ENCODE peak calls at places on chromosomes 4 and X, in eight cellular contexts. F is ovary, R is body of pancreas, O is sigmoid colon, C is uterus, B is right lobe of liver, Y is thoracic aorta, K is left lung. J is an unnamed sample.

GRCh38 chr4:24103434-24104168 is 213.8 kb upstream of the PPARGC1A start:
- DNase-seq in F (no peak), R (no peak), O (no peak), C (no peak), B (no peak), Y (no peak), K (no peak), J (no peak)

GRCh38 chrX:139826065-139827044 is 106.5 kb downstream of the ATP11C start:
- DNase-seq in F (no peak), R (no peak), O (no peak), C (no peak), B (no peak), Y (no peak), K (no peak), J (no peak)

GRCh38 chr4:38268108-38268507 is 307.9 kb downstream of the PTTG2 start:
- DNase-seq in F (no peak), R (no peak), O (no peak), C (no peak), B (no peak), Y (no peak), K (no peak), J (no peak)

GRCh38 chr4:143587703-143588102 is 74.2 kb downstream of the SMARCA5 start:
- DNase-seq in F (no peak), R (no peak), O (no peak), C (no peak), B (no peak), Y (no peak), K (no peak), J (peak)

GRCh38 chr4:115851918-115852766 is 738.7 kb upstream of the NDST4 start:
- DNase-seq in F (no peak), R (peak), O (no peak), C (no peak), B (peak), Y (no peak), K (no peak), J (peak)

GRCh38 chrX:49053223-49054072 is 5.4 kb upstream of the CCDC120 start:
- DNase-seq in F (peak), R (peak), O (peak), C (peak), B (no peak), Y (no peak), K (peak), J (peak)

GRCh38 chrX:129115104-129115503 is 408.2 kb downstream of the SMARCA1 start:
- DNase-seq in F (no peak), R (peak), O (no peak), C (no peak), B (no peak), Y (no peak), K (no peak), J (peak)

GRCh38 chrX:94107981-94108380 is 434.0 kb downstream of the FAM133A start:
- DNase-seq in F (no peak), R (no peak), O (no peak), C (no peak), B (no peak), Y (no peak), K (no peak), J (no peak)

GRCh38 chr4:181504846-181505374 is 738.3 kb upstream of the TENM3 start:
- DNase-seq in F (no peak), R (no peak), O (no peak), C (no peak), B (no peak), Y (no peak), K (no peak), J (no peak)

GRCh38 chr4:151524610-151525009 is 115.6 kb downstream of the FHIP1A start:
- DNase-seq in F (no peak), R (no peak), O (no peak), C (no peak), B (no peak), Y (no peak), K (no peak), J (no peak)

GRCh38 chr4:156291317-156291716 is 337.7 kb upstream of the CTSO start:
- DNase-seq in F (no peak), R (no peak), O (no peak), C (no peak), B (no peak), Y (no peak), K (no peak), J (no peak)

GRCh38 chr4:40842318-40842717 is 92.6 kb downstream of the NSUN7 start:
- DNase-seq in F (peak), R (no peak), O (peak), C (no peak), B (no peak), Y (no peak), K (no peak), J (no peak)

GRCh38 chr4:97498875-97499274 is 644.4 kb downstream of the STPG2 start:
- DNase-seq in F (no peak), R (no peak), O (no peak), C (no peak), B (no peak), Y (no peak), K (no peak), J (no peak)

GRCh38 chrX:23008431-23009099 is 8.8 kb downstream of the DDX53 start:
- DNase-seq in F (no peak), R (no peak), O (no peak), C (no peak), B (no peak), Y (no peak), K (no peak), J (no peak)

GRCh38 chr4:57154926-57155325 is 44.7 kb upstream of the IGFBP7 start:
- DNase-seq in F (no peak), R (no peak), O (no peak), C (no peak), B (no peak), Y (no peak), K (no peak), J (no peak)

GRCh38 chr4:108685036-108685686 is 34.8 kb downstream of the OSTC start:
- DNase-seq in F (no peak), R (no peak), O (no peak), C (no peak), B (no peak), Y (no peak), K (no peak), J (no peak)

GRCh38 chr4:82372502-82372873 is 1.3 kb downstream of the HNRNPD start:
- DNase-seq in F (peak), R (peak), O (peak), C (no peak), B (peak), Y (no peak), K (peak), J (peak)

GRCh38 chrX:73401591-73402266 is 45.1 kb upstream of the CDX4 start:
- DNase-seq in F (no peak), R (no peak), O (no peak), C (no peak), B (no peak), Y (no peak), K (no peak), J (peak)

GRCh38 chr4:99921174-99921573 is 25.2 kb downstream of the DNAJB14 start:
- DNase-seq in F (no peak), R (no peak), O (no peak), C (no peak), B (no peak), Y (no peak), K (no peak), J (no peak)

GRCh38 chr4:112735474-112735951 is 98.6 kb downstream of the LARP7 start:
- DNase-seq in F (no peak), R (no peak), O (no peak), C (no peak), B (no peak), Y (no peak), K (no peak), J (no peak)

GRCh38 chrX:136780738-136781137 is at the start of gene ARHGEF6:
- DNase-seq in F (no peak), R (no peak), O (no peak), C (no peak), B (no peak), Y (no peak), K (no peak), J (no peak)

GRCh38 chr4:181148470-181148869 is 1094.7 kb upstream of the TENM3 start:
- DNase-seq in F (no peak), R (no peak), O (no peak), C (no peak), B (no peak), Y (no peak), K (no peak), J (peak)

GRCh38 chrX:113059714-113060113 is 219.1 kb upstream of the AMOT start:
- DNase-seq in F (no peak), R (no peak), O (no peak), C (no peak), B (no peak), Y (no peak), K (no peak), J (no peak)

GRCh38 chr4:126144838-126145237 is 830.1 kb downstream of the FAT4 start:
- DNase-seq in F (no peak), R (no peak), O (no peak), C (no peak), B (no peak), Y (no peak), K (no peak), J (no peak)

GRCh38 chr4:173264960-173265281 is 69.2 kb downstream of the HMGB2 start:
- DNase-seq in F (no peak), R (no peak), O (no peak), C (no peak), B (no peak), Y (no peak), K (no peak), J (no peak)

GRCh38 chr4:141347738-141348524 is 127.2 kb downstream of the ZNF330 start:
- DNase-seq in F (no peak), R (no peak), O (no peak), C (no peak), B (no peak), Y (no peak), K (no peak), J (no peak)
- H3K27ac ChIP-seq in F (no peak), R (no peak), O (peak), C (no peak), B (peak), Y (peak), K (peak), J (no peak)

DNA sequence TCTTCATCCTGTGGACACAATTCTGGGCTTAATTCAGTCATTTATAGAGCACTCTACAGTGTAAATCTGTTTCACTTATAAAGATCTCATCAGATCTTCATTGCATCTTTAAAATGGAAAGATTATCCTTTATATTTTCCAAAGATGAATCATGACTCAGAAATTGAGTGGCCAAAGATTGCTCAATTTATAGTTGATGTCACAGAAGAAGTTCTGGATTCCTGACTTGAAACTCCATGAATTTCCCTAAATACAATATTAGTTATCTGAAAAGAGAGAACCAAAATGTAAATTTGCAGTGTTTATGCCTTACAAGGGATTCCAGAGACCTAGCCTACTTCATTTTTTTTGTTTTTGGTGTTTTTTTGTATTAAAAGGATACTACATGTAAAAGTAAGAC is 183.3 kb downstream of the PCDH7 start:
- DNase-seq in F (no peak), R (no peak), O (no peak), C (no peak), B (no peak), Y (no peak), K (no peak), J (no peak)
- H3K27ac ChIP-seq in F (no peak), R (no peak), O (no peak), C (no peak), B (no peak), Y (peak), K (no peak), J (no peak)

DNA sequence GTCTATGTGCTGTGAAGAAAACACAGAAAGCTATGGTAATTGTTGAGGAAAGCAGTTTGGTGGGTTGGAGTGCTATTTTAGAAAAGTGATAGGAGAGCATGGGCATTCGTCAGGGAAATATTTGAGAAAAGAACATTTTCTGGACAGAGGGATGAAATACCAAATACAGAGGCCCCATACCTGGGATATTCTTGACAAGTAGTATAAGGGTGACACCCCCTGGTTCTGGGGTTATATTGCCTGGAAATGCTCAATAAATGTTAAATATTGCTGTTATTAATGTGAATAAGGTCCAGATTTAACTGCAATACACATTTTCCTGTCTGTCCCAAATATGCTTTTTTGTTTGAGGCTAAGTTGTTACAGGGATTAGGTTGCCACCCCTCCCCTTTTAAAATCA is 42.9 kb downstream of the WWC2 start:
- DNase-seq in F (no peak), R (no peak), O (no peak), C (no peak), B (no peak), Y (no peak), K (no peak), J (no peak)
- H3K27ac ChIP-seq in F (no peak), R (no peak), O (peak), C (no peak), B (no peak), Y (no peak), K (no peak), J (no peak)

DNA sequence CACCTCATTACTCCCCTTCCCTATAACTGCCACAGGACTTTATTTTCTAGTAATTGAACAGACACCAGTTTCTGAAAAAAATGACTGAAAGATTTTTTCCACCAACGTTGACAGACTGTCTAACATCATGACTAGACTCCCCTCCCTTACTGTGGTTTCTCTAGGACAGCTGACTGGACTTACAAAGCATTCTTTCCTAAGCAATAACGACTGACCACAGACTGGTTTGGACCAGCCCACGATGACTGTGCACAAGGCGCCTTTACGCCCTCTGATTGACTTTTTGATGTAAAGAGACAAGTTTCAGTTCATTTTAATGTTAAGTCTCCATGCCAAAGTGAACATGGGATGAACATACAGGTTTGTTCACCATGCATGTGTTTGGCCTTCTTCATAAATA is 50.4 kb upstream of the UGT2B4 start:
- DNase-seq in F (no peak), R (no peak), O (no peak), C (no peak), B (no peak), Y (no peak), K (no peak), J (no peak)
- H3K27ac ChIP-seq in F (no peak), R (no peak), O (no peak), C (no peak), B (peak), Y (no peak), K (no peak), J (no peak)

DNA sequence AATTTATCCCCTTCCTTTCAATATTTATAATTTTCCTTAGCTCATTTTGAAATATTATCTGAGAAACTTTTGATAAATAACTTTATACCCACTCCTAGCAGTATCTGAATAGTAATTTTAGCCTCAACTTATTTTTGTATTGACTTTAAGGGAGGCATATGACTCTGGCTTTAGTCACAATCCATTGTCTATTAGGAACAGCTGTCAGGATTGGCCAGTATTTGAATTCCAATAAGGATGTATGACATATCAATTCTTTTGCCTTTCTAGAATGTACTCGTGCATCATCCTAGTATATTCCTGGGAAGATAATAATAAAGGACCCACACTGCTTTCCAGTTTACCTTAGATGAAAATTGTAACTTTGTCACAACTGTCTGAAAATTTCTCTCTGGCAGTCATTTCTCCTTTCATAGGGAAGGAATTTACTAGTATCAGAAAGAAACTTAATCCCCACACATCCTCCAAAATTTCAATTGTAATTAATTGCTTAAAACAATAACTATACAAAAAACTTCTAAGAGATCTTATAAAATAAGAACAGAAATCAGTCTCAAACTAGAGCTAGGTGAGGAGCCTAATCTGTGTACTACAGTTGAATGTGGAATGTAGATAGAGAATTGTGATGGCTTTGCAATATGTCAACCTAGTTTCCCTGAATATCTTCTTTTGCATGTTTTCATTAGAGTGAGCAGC is 121.0 kb upstream of the EPHA5 start:
- DNase-seq in F (no peak), R (no peak), O (no peak), C (no peak), B (no peak), Y (no peak), K (no peak), J (no peak)
- H3K27ac ChIP-seq in F (no peak), R (no peak), O (no peak), C (no peak), B (no peak), Y (no peak), K (no peak), J (no peak)

GRCh38 chr4:98544818-98545399 is 113.5 kb downstream of the TSPAN5 start:
- DNase-seq in F (no peak), R (no peak), O (no peak), C (no peak), B (no peak), Y (no peak), K (no peak), J (no peak)

GRCh38 chr4:98544141-98544817 is 114.1 kb downstream of the TSPAN5 start:
- DNase-seq in F (no peak), R (no peak), O (no peak), C (no peak), B (no peak), Y (no peak), K (no peak), J (no peak)

GRCh38 chr4:98542011-98542410 is 116.4 kb downstream of the TSPAN5 start:
- DNase-seq in F (no peak), R (no peak), O (no peak), C (no peak), B (no peak), Y (no peak), K (no peak), J (no peak)

GRCh38 chr4:98546910-98547544 is 111.4 kb downstream of the TSPAN5 start:
- DNase-seq in F (peak), R (no peak), O (peak), C (peak), B (no peak), Y (no peak), K (no peak), J (no peak)
- H3K27ac ChIP-seq in F (peak), R (no peak), O (peak), C (peak), B (no peak), Y (peak), K (no peak), J (no peak)

DNA sequence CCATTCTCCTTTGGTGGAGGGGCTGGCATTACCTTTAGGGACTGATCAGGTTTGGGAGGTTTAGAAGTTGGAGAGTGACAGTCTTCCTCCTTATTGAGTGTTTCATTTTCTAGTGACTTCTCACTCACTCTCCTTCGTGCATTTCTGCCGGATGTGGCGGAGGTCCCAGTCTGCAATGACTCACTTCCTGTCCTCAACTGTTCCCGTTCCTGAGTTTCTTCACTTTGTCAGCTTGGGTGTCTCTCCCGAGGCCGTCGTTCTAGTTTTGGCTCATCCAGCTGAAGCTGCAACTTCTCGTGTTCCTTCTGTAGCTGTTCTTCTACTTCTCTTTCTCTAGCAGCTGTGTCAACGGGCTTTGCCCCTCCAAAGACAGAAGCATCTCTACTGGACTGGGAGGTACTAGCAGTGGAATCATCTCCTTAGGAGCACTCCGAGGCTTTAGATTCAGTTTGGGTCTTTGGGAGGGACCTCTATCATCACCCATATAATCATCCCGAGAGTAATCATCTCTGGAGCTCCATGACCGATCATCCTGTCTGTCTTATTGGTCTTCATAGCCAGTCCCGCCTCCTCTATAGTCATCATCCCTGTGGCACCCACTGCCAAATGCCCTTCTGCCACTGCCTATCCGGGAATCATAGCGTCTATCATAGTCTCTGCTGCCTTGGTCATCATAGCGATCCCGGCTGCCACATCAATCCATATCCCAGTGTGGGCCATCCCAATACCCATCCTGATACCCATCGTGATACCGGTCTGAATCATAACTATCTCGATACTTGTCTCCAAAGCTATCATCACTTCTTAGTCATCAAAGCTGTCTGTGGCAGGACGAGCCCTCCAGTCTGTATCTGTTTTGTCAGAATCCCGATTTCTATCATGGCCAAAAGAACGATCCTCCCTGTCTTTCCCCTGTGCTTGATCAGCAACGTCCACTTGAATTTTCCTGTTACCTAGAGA is 35.3 kb upstream of the VSIG4 start:
- DNase-seq in F (no peak), R (peak), O (peak), C (no peak), B (no peak), Y (no peak), K (peak), J (no peak)
- H3K27ac ChIP-seq in F (no peak), R (no peak), O (no peak), C (no peak), B (no peak), Y (no peak), K (peak), J (no peak)

GRCh38 chr4:36312511-36312910 is 31.1 kb downstream of the DTHD1 start:
- DNase-seq in F (no peak), R (no peak), O (no peak), C (no peak), B (no peak), Y (no peak), K (no peak), J (peak)
- H3K27ac ChIP-seq in F (no peak), R (no peak), O (no peak), C (no peak), B (no peak), Y (no peak), K (peak), J (no peak)

J was measured in WERI-Rb-1.